ENCODE peak calls at places on chromosomes 13 and 19, in eight cellular contexts. T is heart right ventricle, U is astrocyte of the spinal cord, Y is psoas muscle, G is AG09319, Q is cardiac fibroblast, D is lower leg skin, E is sigmoid colon. X is an unnamed sample.

GRCh38 chr13:73849292-73849691 is 284.9 kb downstream of the KLF12 start:
- DNase-seq in T (no peak), U (peak), Y (no peak), G (no peak), Q (peak), D (no peak), E (no peak), X (peak)

GRCh38 chr19:55466246-55466614 is 1.7 kb upstream of the C19orf85 start:
- DNase-seq in T (peak), U (no peak), Y (no peak), G (no peak), Q (no peak), D (no peak), E (no peak), X (no peak)

GRCh38 chr19:46731007-46731501 is 14.1 kb upstream of the PRKD2 start:
- DNase-seq in T (no peak), U (peak), Y (no peak), G (peak), Q (peak), D (no peak), E (no peak), X (peak)

GRCh38 chr13:27599845-27600553 is 20.3 kb downstream of the LNX2 start:
- DNase-seq in T (no peak), U (peak), Y (no peak), G (no peak), Q (peak), D (no peak), E (no peak), X (peak)

GRCh38 chr13:110135977-110136597 is 170.9 kb downstream of the COL4A1 start:
- DNase-seq in T (no peak), U (no peak), Y (no peak), G (no peak), Q (no peak), D (peak), E (no peak), X (no peak)

GRCh38 chr13:75934889-75935288 is 298.8 kb downstream of the LMO7 start:
- DNase-seq in T (no peak), U (peak), Y (no peak), G (peak), Q (no peak), D (no peak), E (no peak), X (peak)

GRCh38 chr13:77034883-77035282 is 7.9 kb upstream of the FBXL3 start:
- DNase-seq in T (no peak), U (peak), Y (no peak), G (no peak), Q (no peak), D (no peak), E (no peak), X (peak)

GRCh38 chr13:51601601-51602348 is 17.5 kb downstream of the WDFY2 start:
- DNase-seq in T (no peak), U (no peak), Y (no peak), G (no peak), Q (no peak), D (no peak), E (no peak), X (no peak)

GRCh38 chr19:41325947-41326706 is 16.2 kb downstream of the CCDC97 start:
- DNase-seq in T (no peak), U (peak), Y (no peak), G (no peak), Q (no peak), D (no peak), E (no peak), X (peak)

GRCh38 chr13:38944219-38944618 is 46.4 kb downstream of the STOML3 start:
- DNase-seq in T (no peak), U (no peak), Y (no peak), G (no peak), Q (no peak), D (no peak), E (no peak), X (no peak)

GRCh38 chr19:47435196-47435595 is 15.9 kb upstream of the MEIS3 start:
- DNase-seq in T (no peak), U (no peak), Y (no peak), G (no peak), Q (no peak), D (no peak), E (no peak), X (no peak)

GRCh38 chr19:53868892-53869804 is 1.5 kb downstream of the MYADM start:
- DNase-seq in T (peak), U (peak), Y (peak), G (peak), Q (peak), D (peak), E (peak), X (peak)

GRCh38 chr13:102317593-102317992 is 84.3 kb downstream of the FGF14 start:
- DNase-seq in T (peak), U (peak), Y (peak), G (no peak), Q (peak), D (peak), E (peak), X (no peak)

GRCh38 chr19:21308778-21309177 is 20.4 kb downstream of the ZNF708 start:
- DNase-seq in T (no peak), U (no peak), Y (no peak), G (no peak), Q (no peak), D (no peak), E (no peak), X (no peak)

GRCh38 chr19:9952276-9952675 is 16.0 kb upstream of the OLFM2 start:
- DNase-seq in T (no peak), U (no peak), Y (no peak), G (no peak), Q (no peak), D (no peak), E (no peak), X (no peak)

GRCh38 chr19:50492303-50493052 is 15.8 kb upstream of the GARIN5A start:
- DNase-seq in T (no peak), U (no peak), Y (peak), G (no peak), Q (no peak), D (no peak), E (peak), X (no peak)

GRCh38 chr13:32409561-32410440 is 18.1 kb downstream of the N4BP2L1 start:
- DNase-seq in T (peak), U (peak), Y (peak), G (peak), Q (peak), D (no peak), E (peak), X (peak)

GRCh38 chr13:28716511-28716910 is 2.3 kb downstream of the SLC46A3 start:
- DNase-seq in T (no peak), U (peak), Y (peak), G (no peak), Q (peak), D (no peak), E (peak), X (peak)

GRCh38 chr13:88005188-88005587 is 334.0 kb downstream of the SLITRK5 start:
- DNase-seq in T (no peak), U (no peak), Y (no peak), G (no peak), Q (no peak), D (no peak), E (no peak), X (no peak)

DNA sequence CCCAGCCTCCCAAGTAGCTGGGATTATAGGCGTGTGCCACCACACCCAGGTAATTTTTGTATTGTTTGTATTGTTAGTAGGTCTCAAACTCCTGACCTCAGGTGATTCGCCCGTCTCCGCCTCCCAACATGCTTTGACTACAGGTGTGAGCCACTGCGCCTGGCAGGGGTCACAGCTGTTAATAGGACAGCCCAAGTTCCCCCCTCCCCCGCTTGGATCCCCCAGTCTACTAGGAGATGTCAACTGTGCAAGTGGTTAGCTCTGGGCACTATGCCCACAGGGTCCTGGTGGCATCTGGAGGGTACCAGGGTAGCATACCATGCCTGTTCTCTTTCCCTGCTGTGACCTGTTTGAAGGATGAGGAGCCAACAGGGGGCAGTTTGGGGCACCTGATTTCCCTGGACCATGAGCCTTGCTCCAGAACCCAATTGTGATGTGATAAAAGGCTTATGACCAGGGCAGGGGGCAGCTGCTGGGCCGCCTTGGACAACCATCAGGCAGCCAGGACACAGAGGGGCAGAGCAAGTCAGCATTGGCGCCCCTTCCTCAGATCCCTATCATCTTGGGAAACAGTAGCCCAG is at the start of gene TSPAN16:
- DNase-seq in T (no peak), U (no peak), Y (no peak), G (no peak), Q (no peak), D (no peak), E (no peak), X (no peak)
- TF ChIP-seq CTCF in T (no peak), U (peak), Y (no peak), G (peak), Q (no peak), D (no peak), E (no peak), X (peak)

GRCh38 chr13:35789335-35790166 is 313.1 kb upstream of the MAB21L1 start:
- DNase-seq in T (no peak), U (peak), Y (no peak), G (peak), Q (peak), D (no peak), E (no peak), X (peak)
- TF ChIP-seq CTCF in T (peak), U (peak), Y (peak), G (peak), Q (peak), D (no peak), E (no peak), X (peak)

DNA sequence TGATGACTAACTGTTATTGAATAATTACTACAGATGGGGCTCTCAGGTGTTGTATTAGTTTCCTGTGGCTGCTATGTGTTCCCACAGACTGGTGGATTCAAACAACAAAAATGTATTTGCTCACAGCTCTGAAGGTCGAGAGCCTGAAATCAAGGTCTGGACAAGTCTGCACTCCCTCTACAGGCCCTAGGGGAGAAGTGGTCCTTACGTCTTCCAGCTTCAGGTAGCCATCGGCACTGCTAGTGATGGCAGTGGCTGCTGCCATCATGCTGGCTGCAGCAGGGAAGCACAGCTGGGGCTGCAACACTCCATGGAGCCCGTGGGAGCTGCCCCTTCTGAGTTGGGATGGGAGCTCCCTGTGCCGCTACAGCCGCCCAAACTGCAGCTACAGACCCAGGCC is 1.9 kb downstream of the TEX26 start:
- DNase-seq in T (no peak), U (no peak), Y (no peak), G (no peak), Q (no peak), D (no peak), E (no peak), X (peak)
- TF ChIP-seq CTCF in T (no peak), U (peak), Y (no peak), G (no peak), Q (peak), D (no peak), E (no peak), X (peak)

DNA sequence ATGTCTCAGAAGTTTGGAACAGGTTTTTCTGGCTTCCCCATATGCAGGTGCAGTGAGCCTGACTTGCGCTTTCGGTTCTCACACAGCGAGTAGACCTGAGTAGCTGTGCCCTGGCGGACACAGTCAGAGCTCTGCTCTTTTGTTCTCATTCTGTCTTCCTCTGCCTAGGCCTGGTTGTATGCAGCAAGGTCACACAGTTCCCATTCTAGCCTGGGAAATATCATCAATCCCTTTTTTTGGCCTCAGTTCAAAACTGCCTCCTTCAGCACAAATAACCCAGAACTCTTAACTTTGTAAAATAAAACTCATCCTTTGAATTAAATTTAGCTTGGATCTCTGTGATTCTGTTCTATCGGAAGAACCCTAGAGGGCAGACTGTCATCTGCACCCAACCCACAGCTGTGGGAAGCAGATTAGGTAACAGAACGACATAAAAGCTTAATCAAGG is 10.2 kb downstream of the OXGR1 start:
- DNase-seq in T (no peak), U (no peak), Y (no peak), G (no peak), Q (no peak), D (peak), E (no peak), X (no peak)
- TF ChIP-seq CTCF in T (no peak), U (no peak), Y (no peak), G (no peak), Q (peak), D (no peak), E (no peak), X (peak)

DNA sequence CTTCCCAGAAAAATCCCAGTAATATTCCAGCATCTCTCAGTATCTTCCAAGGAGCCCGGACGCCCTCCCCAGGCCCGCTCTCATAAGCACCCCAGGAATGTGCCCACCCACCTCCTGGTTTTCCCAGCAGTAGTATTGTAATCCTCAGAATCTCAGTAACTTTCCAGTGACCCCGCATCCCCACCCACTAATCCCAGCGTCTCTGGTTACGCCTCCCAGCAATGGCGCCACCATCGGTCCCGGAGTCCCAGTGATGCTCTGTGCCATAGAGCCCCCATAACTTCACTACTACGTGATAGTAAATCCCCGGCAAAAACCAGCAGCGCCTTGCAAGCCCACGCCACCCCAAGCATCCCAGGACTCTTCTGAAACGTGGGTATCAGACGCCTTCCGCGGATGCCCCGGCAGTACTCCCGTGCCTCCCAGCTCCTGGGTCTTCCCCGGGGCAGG is 961 bp upstream of the PNPLA6 start:
- DNase-seq in T (no peak), U (peak), Y (peak), G (peak), Q (peak), D (peak), E (peak), X (peak)
- TF ChIP-seq CTCF in T (no peak), U (peak), Y (no peak), G (peak), Q (no peak), D (no peak), E (no peak), X (peak)

DNA sequence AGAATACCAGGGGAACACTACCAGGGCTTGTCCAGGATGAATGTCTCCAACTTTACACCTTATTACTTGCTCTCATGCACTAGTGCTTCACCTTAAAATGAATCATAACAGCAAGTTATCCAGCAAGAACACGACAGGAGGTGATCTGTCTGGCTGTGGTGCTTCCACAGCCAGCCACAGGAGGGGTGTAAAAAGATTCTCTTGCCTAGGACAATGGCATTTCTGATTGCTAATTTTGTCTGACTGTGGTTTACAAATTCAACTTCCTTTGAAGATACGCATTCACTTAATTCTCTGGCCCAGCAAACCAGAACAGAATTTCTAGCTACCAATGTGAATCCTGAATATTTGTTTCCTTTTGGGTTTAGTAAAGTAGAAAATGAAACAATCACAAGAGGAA is 23.1 kb upstream of the COG3 start:
- DNase-seq in T (no peak), U (peak), Y (no peak), G (no peak), Q (peak), D (no peak), E (no peak), X (no peak)
- TF ChIP-seq CTCF in T (no peak), U (peak), Y (peak), G (peak), Q (peak), D (no peak), E (no peak), X (peak)

GRCh38 chr19:37779139-37780035 is at the start of gene ZNF573:
- DNase-seq in T (peak), U (peak), Y (peak), G (peak), Q (peak), D (peak), E (peak), X (peak)
- TF ChIP-seq CTCF in T (peak), U (peak), Y (peak), G (no peak), Q (peak), D (no peak), E (no peak), X (peak)